ENCODE peak calls at places on chromosomes 11 and 22, in nine cellular contexts. G is activated naive CD8-positive, alpha-beta T cell treated with anti-CD3 and anti-CD28 coated beads, Interleukin-2, amount 50 U/mL, for 24 hours; Z is spleen; B is progenitor cell of endocrine pancreas; M is activated effector memory CD4-positive, alpha-beta T cell treated with anti-CD3 and anti-CD28 coated beads, Interleukin-2, amount 50 U/mL, for 16 hours; S is stimulated activated CD8-positive, alpha-beta memory T cell treated with anti-CD3 and anti-CD28 coated beads, Interleukin-2, amount 100 ng/mL, for 1 hour; N is heart left ventricle; P is EH; U is MCF 10A. I is an unnamed sample.

GRCh38 chr22:36329217-36330078 is 58.3 kb downstream of the MYH9 start:
- DNase-seq in M (peak), U (peak), Z (peak), P (peak), S (peak), N (no peak), B (peak), G (peak), I (no peak)

GRCh38 chr11:117761993-117762392 is 35.0 kb downstream of the DSCAML1 start:
- DNase-seq in P (no peak), G (no peak), Z (no peak), B (no peak), N (no peak), U (no peak), M (no peak), S (no peak), I (no peak)

GRCh38 chr11:13761250-13761649 is 92.8 kb downstream of the FAR1 start:
- DNase-seq in M (no peak), Z (no peak), N (no peak), P (peak), U (no peak), G (no peak), B (no peak), S (no peak), I (no peak)

GRCh38 chr11:28566643-28567042 is 458.5 kb downstream of the METTL15 start:
- DNase-seq in S (no peak), N (peak), P (peak), B (peak), M (no peak), Z (peak), G (no peak), U (peak), I (no peak)

GRCh38 chr11:8649361-8649760 is 33.1 kb downstream of the TRIM66 start:
- DNase-seq in B (no peak), P (peak), Z (no peak), N (no peak), M (no peak), G (no peak), U (peak), S (no peak), I (no peak)

GRCh38 chr22:42747701-42748513 is 27.2 kb upstream of the A4GALT start:
- DNase-seq in P (peak), N (no peak), S (no peak), Z (no peak), M (no peak), U (peak), B (no peak), G (no peak), I (no peak)

GRCh38 chr11:64675417-64676252 is 47.4 kb downstream of the NRXN2 start:
- DNase-seq in B (no peak), U (peak), Z (no peak), S (no peak), P (peak), N (peak), G (no peak), M (no peak), I (peak)

GRCh38 chr11:22555901-22556300 is 69.7 kb downstream of the FANCF start:
- DNase-seq in U (no peak), Z (no peak), P (peak), G (no peak), N (no peak), S (no peak), B (no peak), M (no peak), I (no peak)

GRCh38 chr22:46866591-46866990 is 104.1 kb downstream of the TBC1D22A start:
- DNase-seq in Z (no peak), G (no peak), P (peak), M (no peak), N (no peak), B (no peak), S (no peak), U (peak), I (no peak)

GRCh38 chr11:106306942-106307341 is 229.5 kb downstream of the AASDHPPT start:
- DNase-seq in Z (no peak), P (peak), N (no peak), B (no peak), S (no peak), U (peak), G (no peak), M (no peak), I (no peak)

GRCh38 chr11:15683528-15683927 is 568.8 kb downstream of the INSC start:
- DNase-seq in U (no peak), M (no peak), Z (no peak), S (no peak), P (no peak), B (no peak), N (no peak), G (no peak), I (no peak)

GRCh38 chr11:2768471-2769408 is 68.9 kb upstream of the KCNQ1OT1 start:
- DNase-seq in Z (peak), P (peak), U (peak), N (peak), S (no peak), M (peak), G (peak), B (no peak), I (peak)

GRCh38 chr11:1444321-1444720 is 42.3 kb downstream of the MOB2 start:
- DNase-seq in G (no peak), M (no peak), B (no peak), S (no peak), P (no peak), U (no peak), Z (no peak), N (no peak), I (no peak)

GRCh38 chr11:117059611-117060010 is 38.6 kb downstream of the SIK3 start:
- DNase-seq in N (no peak), P (no peak), G (no peak), S (no peak), B (no peak), Z (no peak), U (no peak), M (no peak), I (no peak)

GRCh38 chr11:122976734-122977454 is 4.7 kb downstream of the BSX start:
- DNase-seq in M (no peak), U (no peak), G (no peak), Z (no peak), N (no peak), B (no peak), P (no peak), S (no peak), I (peak)

GRCh38 chr11:17578296-17578695 is 31.2 kb downstream of the OTOG start:
- DNase-seq in N (no peak), G (no peak), U (no peak), M (peak), P (no peak), B (no peak), S (no peak), Z (peak), I (no peak)

GRCh38 chr22:41561788-41562187 is 978 bp downstream of the CSDC2 start:
- DNase-seq in N (peak), P (no peak), G (no peak), U (no peak), B (no peak), Z (no peak), S (no peak), M (no peak), I (no peak)

GRCh38 chr11:102026217-102026616 is 21.0 kb upstream of the CFAP300 start:
- DNase-seq in M (no peak), S (no peak), B (no peak), U (no peak), G (no peak), P (no peak), N (no peak), Z (no peak), I (no peak)